ENCODE peak calls at places on chromosomes 6 and 20, in six cellular contexts. J, P, E, Q, C and L are unnamed samples.

GRCh38 chr20:60036346-60037119 is 78.3 kb downstream of the CDH26 start:
- DNase-seq in J (no peak), C (no peak), E (no peak), P (no peak), Q (no peak), L (no peak)

GRCh38 chr20:60586417-60587105 is 628.3 kb downstream of the CDH26 start:
- DNase-seq in E (no peak), J (no peak), C (no peak), P (no peak), Q (no peak), L (no peak)

GRCh38 chr20:24970030-24970553 is 21.0 kb downstream of the CST7 start:
- DNase-seq in J (no peak), C (no peak), Q (no peak), P (no peak), E (no peak), L (no peak)

GRCh38 chr6:164690702-164691500 is 618.5 kb downstream of the C6orf118 start:
- DNase-seq in Q (no peak), J (no peak), E (no peak), C (no peak), P (no peak), L (no peak)

GRCh38 chr6:128725271-128726233 is 157.4 kb upstream of the LAMA2 start:
- DNase-seq in C (peak), E (no peak), Q (peak), J (no peak), P (peak), L (no peak)

GRCh38 chr6:163165155-163165910 is 249.2 kb upstream of the QKI start:
- DNase-seq in J (no peak), E (no peak), Q (no peak), C (no peak), P (no peak), L (no peak)

GRCh38 chr6:4291453-4292403 is 156.4 kb upstream of the ECI2 start:
- DNase-seq in E (no peak), J (no peak), Q (peak), C (no peak), P (no peak), L (no peak)

GRCh38 chr20:48734104-48734749 is 93.6 kb downstream of the PREX1 start:
- DNase-seq in C (no peak), J (no peak), E (no peak), P (no peak), Q (no peak), L (no peak)

GRCh38 chr20:59676126-59676876 is 72.0 kb downstream of the PHACTR3 start:
- DNase-seq in Q (no peak), J (no peak), E (no peak), P (no peak), C (no peak), L (no peak)

GRCh38 chr6:136095961-136096360 is 154.2 kb downstream of the MTFR2 start:
- DNase-seq in P (no peak), E (peak), Q (no peak), C (no peak), J (no peak), L (peak)

GRCh38 chr6:23246901-23247300 is 677.5 kb downstream of the HDGFL1 start:
- DNase-seq in C (no peak), Q (no peak), E (no peak), J (no peak), P (no peak), L (no peak)

GRCh38 chr20:63054103-63054474 is 47.3 kb upstream of the BHLHE23 start:
- DNase-seq in E (no peak), P (no peak), C (no peak), Q (no peak), J (no peak), L (no peak)

GRCh38 chr6:36578030-36578825 is 15.9 kb upstream of the SRSF3 start:
- DNase-seq in C (no peak), Q (no peak), J (no peak), P (no peak), E (no peak), L (no peak)

GRCh38 chr20:44901972-44902371 is 7.9 kb upstream of the PABPC1L start:
- DNase-seq in J (no peak), E (no peak), Q (no peak), C (no peak), P (no peak), L (no peak)

GRCh38 chr6:81465859-81466258 is 286.6 kb downstream of the TENT5A start:
- DNase-seq in C (no peak), J (no peak), Q (peak), P (no peak), E (no peak), L (no peak)
- TF ChIP-seq CTCF in C (peak), J (no peak), Q (peak), P (peak), E (peak), L (peak)

GRCh38 chr6:134138226-134138975 is 86.0 kb upstream of the SLC2A12 start:
- DNase-seq in J (no peak), P (no peak), E (no peak), Q (no peak), C (no peak), L (no peak)
- H3K27ac ChIP-seq in J (no peak), P (no peak), E (no peak), Q (no peak), C (no peak), L (peak)

GRCh38 chr6:31202259-31203166 is 32.0 kb upstream of the POU5F1 start:
- DNase-seq in P (no peak), J (no peak), E (no peak), C (no peak), Q (peak), L (no peak)
- H3K4me3 ChIP-seq in P (peak), J (no peak), E (no peak), C (no peak), Q (peak), L (no peak)

DNA sequence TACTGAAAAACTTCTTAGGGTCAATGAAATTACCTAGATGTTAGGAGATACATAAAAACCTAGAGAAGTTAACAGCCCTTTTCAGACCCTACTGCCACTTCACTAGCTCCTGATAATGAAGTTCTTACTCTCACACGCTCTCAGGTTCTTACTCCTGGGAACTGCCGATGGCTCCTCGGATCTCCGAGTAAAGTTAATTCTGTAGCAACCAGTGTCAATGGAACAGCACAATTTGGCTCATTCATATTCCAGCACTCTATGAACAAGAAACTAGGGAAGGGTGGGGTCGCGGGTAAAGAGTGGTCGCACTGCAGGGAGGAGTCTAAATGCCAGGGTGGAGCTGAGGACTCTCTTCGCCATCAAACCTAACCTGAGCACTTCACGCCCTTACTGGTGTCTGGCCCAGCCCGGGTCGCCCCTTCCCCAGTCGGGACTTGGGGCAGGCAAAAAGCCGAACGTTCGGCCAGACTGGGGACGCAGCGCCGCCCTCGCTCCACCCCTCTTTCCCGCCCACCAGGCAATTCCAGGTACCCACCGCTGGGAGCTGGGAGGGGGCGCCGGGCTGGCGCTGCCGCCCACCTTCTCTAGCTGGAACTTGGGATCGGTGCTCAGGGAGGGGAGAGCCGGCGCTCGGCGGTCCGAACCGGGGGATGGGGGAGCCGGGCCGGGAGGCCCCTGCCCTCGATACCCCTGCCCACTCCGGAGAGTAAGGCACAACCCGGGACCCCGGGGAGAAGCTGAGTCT is 744 bp downstream of the RAB23 start:
- DNase-seq in E (peak), J (peak), P (peak), Q (peak), C (peak), L (peak)
- TF ChIP-seq CTCF in E (peak), J (no peak), P (peak), Q (no peak), C (no peak), L (peak)